ENCODE peak calls at places on chromosomes 5 and 9, in six cellular contexts. T, W, D, X, C and V are unnamed samples.

GRCh38 chr9:93686127-93686879 is 109.9 kb downstream of the PHF2 start:
- DNase-seq in X (no peak), C (no peak), W (no peak), D (no peak), T (peak), V (no peak)

GRCh38 chr9:88544245-88544644 is 9.3 kb downstream of the NXNL2 start:
- DNase-seq in W (no peak), T (no peak), X (no peak), D (no peak), C (no peak), V (no peak)

GRCh38 chr9:35828716-35829083 is at the start of gene FAM221B:
- DNase-seq in X (peak), T (peak), W (peak), D (peak), C (peak), V (no peak)

GRCh38 chr9:134191455-134192209 is 27.3 kb upstream of the RNU6ATAC start:
- DNase-seq in W (no peak), X (no peak), D (no peak), T (no peak), C (no peak), V (no peak)

GRCh38 chr5:111454198-111454606 is 58.1 kb downstream of the STARD4 start:
- DNase-seq in T (no peak), C (peak), W (no peak), D (no peak), X (no peak), V (no peak)

GRCh38 chr5:81161012-81161601 is 72.0 kb upstream of the CKMT2 start:
- DNase-seq in C (no peak), T (no peak), D (no peak), W (no peak), X (no peak), V (no peak)

GRCh38 chr5:80164799-80165198 is 91.0 kb downstream of the SERINC5 start:
- DNase-seq in C (no peak), D (no peak), T (no peak), W (no peak), X (no peak), V (no peak)

GRCh38 chr5:135950611-135951010 is 4.2 kb downstream of the LECT2 start:
- DNase-seq in C (peak), D (no peak), W (no peak), X (no peak), T (no peak), V (peak)

GRCh38 chr5:14928661-14929060 is 57.1 kb upstream of the ANKH start:
- DNase-seq in T (no peak), D (no peak), X (no peak), W (no peak), C (no peak), V (peak)

GRCh38 chr5:94391996-94392395 is 226.4 kb downstream of the KIAA0825 start:
- DNase-seq in W (no peak), T (no peak), D (no peak), X (no peak), C (no peak), V (no peak)

GRCh38 chr5:110034076-110034475 is 344.3 kb downstream of the MAN2A1 start:
- DNase-seq in W (no peak), X (no peak), T (no peak), C (no peak), D (no peak), V (no peak)

GRCh38 chr9:114501786-114502682 is 3.2 kb downstream of the WHRN start:
- DNase-seq in C (peak), D (peak), W (peak), X (no peak), T (no peak), V (peak)

GRCh38 chr5:153159611-153160010 is 330.9 kb upstream of the GRIA1 start:
- DNase-seq in D (no peak), C (peak), X (no peak), T (no peak), W (no peak), V (peak)

GRCh38 chr9:112048924-112049785 is 125.9 kb downstream of the SUSD1 start:
- DNase-seq in T (no peak), X (no peak), D (no peak), C (peak), W (no peak), V (peak)

GRCh38 chr9:89710689-89711088 is 105.9 kb downstream of the GADD45G start:
- DNase-seq in W (no peak), T (no peak), X (no peak), C (no peak), D (no peak), V (no peak)

GRCh38 chr5:175689147-175689991 is 31.5 kb downstream of the HRH2 start:
- DNase-seq in W (no peak), D (no peak), X (no peak), C (peak), T (no peak), V (no peak)

GRCh38 chr9:125841444-125841843 is 94.3 kb downstream of the PBX3 start:
- DNase-seq in T (no peak), W (no peak), X (no peak), D (no peak), C (no peak), V (no peak)

GRCh38 chr9:35698231-35698630 is 8.5 kb upstream of the TPM2 start:
- DNase-seq in T (no peak), D (no peak), X (no peak), W (no peak), C (no peak), V (no peak)

GRCh38 chr9:20504930-20505329 is 117.4 kb downstream of the MLLT3 start:
- DNase-seq in D (no peak), W (no peak), X (no peak), T (no peak), C (no peak), V (no peak)

GRCh38 chr5:64637144-64637543 is 53.2 kb upstream of the SHISAL2B start:
- DNase-seq in W (no peak), D (no peak), C (no peak), X (no peak), T (no peak), V (peak)

GRCh38 chr9:96219615-96220257 is 82.2 kb downstream of the HSD17B3 start:
- DNase-seq in D (no peak), C (peak), W (peak), T (peak), X (peak), V (peak)

GRCh38 chr5:173726848-173727557 is 110.6 kb upstream of the BOD1 start:
- DNase-seq in C (no peak), X (no peak), D (no peak), T (no peak), W (no peak), V (peak)

GRCh38 chr5:61919920-61920319 is 386.1 kb upstream of the KIF2A start:
- DNase-seq in D (no peak), T (no peak), C (no peak), W (no peak), X (peak), V (no peak)

GRCh38 chr5:55994502-55994997 is at the start of gene IL6ST:
- DNase-seq in W (no peak), C (peak), T (no peak), X (no peak), D (no peak), V (peak)

GRCh38 chr5:174876-175465 is 16.3 kb upstream of the LRRC14B start:
- DNase-seq in D (no peak), W (no peak), C (no peak), X (no peak), T (peak), V (no peak)

GRCh38 chr9:98678244-98678842 is 30.4 kb downstream of the GABBR2 start:
- DNase-seq in W (peak), D (no peak), C (peak), T (peak), X (no peak), V (no peak)

GRCh38 chr5:53059281-53059680 is 50.3 kb downstream of the MOCS2 start:
- DNase-seq in D (no peak), T (no peak), X (no peak), W (no peak), C (no peak), V (peak)

GRCh38 chr5:167895899-167896659 is 395.4 kb upstream of the WWC1 start:
- DNase-seq in D (no peak), T (peak), X (no peak), W (peak), C (no peak), V (peak)

GRCh38 chr9:92342825-92343488 is 17.2 kb downstream of the CENPP start:
- DNase-seq in X (no peak), D (no peak), C (peak), T (no peak), W (no peak), V (peak)

GRCh38 chr9:38215465-38215864 is 146.4 kb upstream of the SHB start:
- DNase-seq in W (no peak), D (no peak), C (no peak), X (no peak), T (no peak), V (no peak)

GRCh38 chr9:68964102-68964541 is 49.8 kb downstream of the PRKACG start:
- DNase-seq in D (no peak), X (no peak), W (no peak), C (no peak), T (no peak), V (no peak)

GRCh38 chr5:73443725-73444498 is 4.7 kb downstream of the FOXD1 start:
- DNase-seq in T (peak), W (peak), C (peak), X (no peak), D (no peak), V (no peak)

GRCh38 chr9:75891277-75892167 is 1.0 kb downstream of the PCSK5 start:
- DNase-seq in W (peak), C (peak), X (peak), T (peak), D (peak), V (peak)
- H3K4me3 ChIP-seq in W (peak), C (peak), X (peak), T (peak), D (peak), V (peak)

GRCh38 chr5:177131711-177132503 is 1.7 kb upstream of the NSD1 start:
- DNase-seq in D (peak), T (peak), X (peak), W (peak), C (no peak), V (no peak)
- H3K4me3 ChIP-seq in D (no peak), T (peak), X (peak), W (peak), C (no peak), V (no peak)

GRCh38 chr5:150498501-150498900 is 9.4 kb upstream of the NDST1 start:
- DNase-seq in W (peak), X (no peak), D (peak), T (no peak), C (peak), V (no peak)
- H3K4me3 ChIP-seq in W (no peak), X (no peak), D (no peak), T (no peak), C (peak), V (peak)

GRCh38 chr5:149110406-149110805 is 30.9 kb upstream of the ABLIM3 start:
- DNase-seq in C (peak), T (no peak), X (no peak), D (no peak), W (no peak), V (no peak)
- H3K4me3 ChIP-seq in C (no peak), T (no peak), X (no peak), D (no peak), W (no peak), V (no peak)

GRCh38 chr5:35851282-35851681 is 5.4 kb upstream of the IL7R start:
- DNase-seq in W (no peak), X (no peak), T (no peak), D (no peak), C (peak), V (peak)
- H3K4me3 ChIP-seq in W (no peak), X (peak), T (peak), D (no peak), C (peak), V (peak)

DNA sequence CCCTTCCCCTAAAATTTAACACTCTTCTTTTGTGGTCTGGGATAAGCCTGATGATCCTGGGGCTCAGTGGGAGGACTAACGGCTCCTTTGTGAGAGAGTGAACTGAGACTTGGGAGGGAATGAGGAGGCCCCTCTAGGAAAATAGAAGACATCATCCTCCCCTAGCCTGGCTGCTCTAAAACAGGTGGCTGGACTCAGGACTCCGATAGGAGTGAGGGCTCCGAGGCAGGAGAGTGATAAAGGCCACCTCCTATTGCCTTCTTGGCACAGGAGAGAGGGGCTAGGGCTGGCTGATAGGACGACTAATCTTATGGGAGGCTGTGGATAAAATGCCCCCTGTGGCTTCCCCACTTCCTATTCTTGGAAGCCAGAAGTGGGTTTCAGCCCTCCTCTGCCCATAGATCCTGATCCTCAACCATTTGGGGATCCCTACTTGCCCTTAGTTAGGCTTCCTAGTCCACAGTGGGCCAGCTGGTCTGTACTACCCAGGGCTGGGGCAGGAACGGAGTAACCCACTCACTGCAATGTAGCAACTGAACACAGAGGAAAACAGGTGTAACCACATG is 1.4 kb downstream of the AQP3 start:
- DNase-seq in W (no peak), T (no peak), C (no peak), D (no peak), X (no peak), V (no peak)
- H3K4me3 ChIP-seq in W (no peak), T (peak), C (no peak), D (no peak), X (peak), V (no peak)

GRCh38 chr9:127852829-127853228 is 1.6 kb downstream of the ENG start:
- DNase-seq in T (no peak), D (no peak), X (no peak), W (no peak), C (no peak), V (no peak)
- H3K4me3 ChIP-seq in T (peak), D (no peak), X (peak), W (no peak), C (peak), V (peak)

GRCh38 chr5:150781706-150782614 is 3.4 kb downstream of the SMIM3 start:
- DNase-seq in C (peak), X (no peak), W (no peak), D (no peak), T (peak), V (peak)

GRCh38 chr5:150779397-150780179 is 1.0 kb downstream of the SMIM3 start:
- DNase-seq in T (no peak), C (peak), D (no peak), W (no peak), X (no peak), V (peak)

GRCh38 chr5:150780816-150781221 is 2.3 kb downstream of the SMIM3 start:
- DNase-seq in X (no peak), D (no peak), T (no peak), W (no peak), C (peak), V (peak)

GRCh38 chr5:150778517-150779396 is at the start of gene SMIM3:
- DNase-seq in X (peak), T (peak), C (peak), D (peak), W (peak), V (peak)

DNA sequence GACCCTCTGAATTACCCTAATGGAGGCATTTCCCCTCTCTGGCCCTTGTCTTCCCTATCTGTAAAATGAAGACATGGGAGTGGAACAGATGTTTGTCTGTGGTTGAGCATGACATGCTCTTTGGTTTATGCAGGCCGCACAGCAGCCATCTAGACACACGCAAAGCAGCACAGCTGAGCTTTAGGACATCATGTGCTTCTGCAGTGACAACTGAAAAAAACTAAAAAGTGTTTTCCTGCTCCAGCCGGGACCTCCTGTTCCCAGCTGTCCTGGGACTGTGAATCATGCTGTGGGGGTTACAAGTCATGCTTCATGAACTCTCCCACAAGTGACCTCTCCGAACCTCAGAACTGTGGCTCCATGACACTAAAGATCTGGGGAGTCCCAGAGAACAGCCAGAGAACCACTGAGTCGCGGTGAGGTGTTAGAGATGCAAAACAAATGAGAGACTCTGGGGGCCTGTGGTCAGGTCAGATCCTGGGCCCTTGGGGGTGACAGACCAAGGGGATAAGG is 1.7 kb downstream of the SMIM3 start:
- DNase-seq in T (no peak), X (no peak), W (no peak), D (no peak), C (peak), V (peak)
- H3K4me3 ChIP-seq in T (peak), X (peak), W (no peak), D (no peak), C (peak), V (peak)

GRCh38 chr9:971901-972511 is 4.4 kb upstream of the DMRT3 start:
- DNase-seq in W (peak), X (no peak), T (peak), D (peak), C (no peak), V (no peak)

GRCh38 chr9:972512-973294 is 3.8 kb upstream of the DMRT3 start:
- DNase-seq in T (peak), W (peak), C (no peak), X (no peak), D (no peak), V (no peak)

GRCh38 chr9:969693-970309 is 6.7 kb upstream of the DMRT3 start:
- DNase-seq in X (no peak), D (no peak), C (no peak), T (peak), W (peak), V (no peak)

GRCh38 chr9:969310-969692 is 7.2 kb upstream of the DMRT3 start:
- DNase-seq in D (no peak), X (no peak), W (no peak), T (peak), C (no peak), V (no peak)

GRCh38 chr9:970310-971002 is 6.0 kb upstream of the DMRT3 start:
- DNase-seq in X (no peak), T (peak), D (no peak), W (peak), C (no peak), V (no peak)
- H3K4me3 ChIP-seq in X (no peak), T (no peak), D (no peak), W (peak), C (no peak), V (no peak)

DNA sequence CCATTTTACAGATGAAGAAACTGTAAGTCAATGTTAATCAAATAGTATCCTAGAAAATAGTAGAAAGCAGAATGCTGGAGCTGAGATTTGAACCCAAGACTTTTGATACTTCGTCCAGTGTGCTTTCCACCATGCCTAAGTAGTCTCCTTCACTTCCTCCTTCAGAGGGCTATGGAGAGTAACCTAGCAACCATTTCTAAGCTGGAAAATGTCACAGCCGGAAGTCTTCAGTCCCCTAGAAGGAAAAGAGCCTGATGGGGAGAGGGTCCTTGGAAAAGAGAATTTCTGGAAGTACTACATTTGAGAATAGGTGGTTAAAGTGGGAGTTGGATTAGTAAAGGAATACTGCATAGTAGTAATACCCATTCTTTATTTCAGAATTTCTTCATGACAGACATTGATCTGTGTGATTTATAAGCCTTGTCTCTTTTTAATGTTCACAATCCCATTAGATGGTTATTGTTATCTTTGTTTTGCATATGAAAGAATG is 32.7 kb downstream of the PCDHAC2 start:
- DNase-seq in C (no peak), W (no peak), T (no peak), D (no peak), X (no peak), V (no peak)
- H3K4me3 ChIP-seq in C (no peak), W (no peak), T (no peak), D (no peak), X (no peak), V (no peak)